ENCODE peak calls at places on chromosome 11, in four cellular contexts. J is IMR-90, O is neuronal stem cell, L is trophoblast cell. E is an unnamed sample.

GRCh38 chr11:68191661-68192579 is 21.2 kb downstream of the KMT5B start:
- DNase-seq in J (peak; percentile 31), O (no peak), L (no peak), E (no peak)

GRCh38 chr11:101661559-101661958 is 77.8 kb upstream of the TRPC6 start:
- DNase-seq in J (no peak), O (no peak), L (no peak), E (no peak)

GRCh38 chr11:43681543-43681942 is 1.0 kb downstream of the HSD17B12 start:
- DNase-seq in J (peak; percentile 30), O (no peak), L (no peak), E (peak; percentile 57)

GRCh38 chr11:19079643-19080440 is 19.3 kb upstream of the MRGPRX2 start:
- DNase-seq in J (peak; percentile 68), O (no peak), L (peak; percentile 33), E (peak; percentile 91)

GRCh38 chr11:119547511-119547910 is 124.5 kb upstream of the THY1 start:
- DNase-seq in J (no peak), O (no peak), L (no peak), E (no peak)

GRCh38 chr11:67316882-67317364 is 13.6 kb downstream of the SSH3 start:
- DNase-seq in J (peak; percentile 52), O (no peak), L (no peak), E (no peak)

GRCh38 chr11:26580929-26581328 is 8.9 kb upstream of the MUC15 start:
- DNase-seq in J (no peak), O (no peak), L (no peak), E (peak; percentile 20)

GRCh38 chr11:119478711-119479285 is 55.8 kb upstream of the THY1 start:
- DNase-seq in J (no peak), O (no peak), L (no peak), E (no peak)

GRCh38 chr11:36817336-36817965 is 219.4 kb upstream of the RAG2 start:
- DNase-seq in J (no peak), O (no peak), L (no peak), E (peak; percentile 50)

GRCh38 chr11:123474994-123475393 is 44.9 kb downstream of the GRAMD1B start:
- DNase-seq in J (peak; percentile 47), O (no peak), L (peak; percentile 95), E (no peak)

GRCh38 chr11:83941050-83941449 is 654.9 kb upstream of the CCDC90B start:
- DNase-seq in J (no peak), O (no peak), L (no peak), E (no peak)

GRCh38 chr11:14620027-14620511 is 23.5 kb upstream of the PDE3B start:
- DNase-seq in J (no peak), O (no peak), L (no peak), E (peak; percentile 64)

GRCh38 chr11:32137263-32137662 is 46.4 kb downstream of the RCN1 start:
- DNase-seq in J (peak; percentile 99), O (no peak), L (peak; percentile 50), E (peak; percentile 89)

GRCh38 chr11:119891392-119891791 is 162.4 kb upstream of the NECTIN1 start:
- DNase-seq in J (no peak), O (no peak), L (no peak), E (no peak)

GRCh38 chr11:76835928-76836612 is 24.6 kb upstream of the ACER3 start:
- DNase-seq in J (peak; percentile 68), O (no peak), L (no peak), E (peak; percentile 46)

GRCh38 chr11:118820412-118821357 is 29.7 kb upstream of the DDX6 start:
- DNase-seq in J (no peak), O (no peak), L (no peak), E (no peak)

GRCh38 chr11:47766363-47767227 is 546 bp downstream of the FNBP4 start:
- DNase-seq in J (peak; percentile 66), O (peak; percentile 30), L (peak; percentile 37), E (peak; percentile 83)

GRCh38 chr11:68855205-68855978 is 13.7 kb upstream of the CPT1A start:
- DNase-seq in J (peak; percentile 55), O (no peak), L (no peak), E (no peak)

GRCh38 chr11:68798221-68798813 is 43.4 kb downstream of the CPT1A start:
- DNase-seq in J (no peak), O (peak; percentile 62), L (no peak), E (peak; percentile 22)

GRCh38 chr11:83051760-83052671 is 19.7 kb downstream of the RAB30 start:
- DNase-seq in J (peak; percentile 98), O (no peak), L (peak; percentile 40), E (peak; percentile 94)

GRCh38 chr11:44426958-44427357 is 117.0 kb upstream of the ALX4 start:
- DNase-seq in J (no peak), O (no peak), L (no peak), E (no peak)

GRCh38 chr11:118533769-118534729 is 3.1 kb downstream of the TMEM25 start:
- DNase-seq in J (no peak), O (no peak), L (no peak), E (no peak)

GRCh38 chr11:105619556-105619955 is 9.7 kb downstream of the GRIA4 start:
- DNase-seq in J (no peak), O (no peak), L (no peak), E (no peak)

GRCh38 chr11:119990306-119991021 is 147.4 kb downstream of the TRIM29 start:
- DNase-seq in J (no peak), O (no peak), L (no peak), E (no peak)

GRCh38 chr11:121553806-121554205 is 101.0 kb upstream of the SORL1-AS1 start:
- DNase-seq in J (peak; percentile 44), O (no peak), L (peak; percentile 96), E (no peak)

GRCh38 chr11:8963569-8964323 is 496 bp downstream of the TMEM9B start:
- DNase-seq in J (no peak), O (no peak), L (peak; percentile 82), E (no peak)

GRCh38 chr11:128207861-128208321 is 379.5 kb downstream of the ETS1 start:
- DNase-seq in J (peak; percentile 91), O (no peak), L (peak; percentile 69), E (peak; percentile 80)

GRCh38 chr11:66327171-66328035 is 8.8 kb downstream of the RIN1 start:
- DNase-seq in J (peak; percentile 64), O (no peak), L (no peak), E (peak; percentile 84)

GRCh38 chr11:70717961-70718595 is 319.7 kb downstream of the CTTN start:
- DNase-seq in J (no peak), O (no peak), L (no peak), E (peak; percentile 41)

GRCh38 chr11:88301478-88302140 is 35.9 kb downstream of the CTSC start:
- DNase-seq in J (peak; percentile 39), O (no peak), L (no peak), E (peak; percentile 80)

GRCh38 chr11:57303990-57304579 is 20.7 kb downstream of the TNKS1BP1 start:
- DNase-seq in J (no peak), O (no peak), L (no peak), E (no peak)
- H3K9ac ChIP-seq in J (no peak overlapping the region), O (peak overlapping the region; percentile 50), L (no peak overlapping the region), E (peak overlapping the region; percentile 54)

GRCh38 chr11:129279326-129280026 is 87.4 kb upstream of the ARHGAP32 start:
- DNase-seq in J (peak; percentile 67), O (peak; percentile 79), L (peak; percentile 65), E (peak; percentile 76)
- H3K4ac ChIP-seq in J (peak overlapping the region; percentile 18), O (no peak overlapping the region), L (peak overlapping the region; percentile 44), E (peak overlapping the region; percentile 22)

GRCh38 chr11:7536102-7536501 is 22.3 kb downstream of the PPFIBP2 start:
- DNase-seq in J (no peak), O (no peak), L (no peak), E (no peak)

GRCh38 chr11:7537260-7537659 is 23.5 kb downstream of the PPFIBP2 start:
- DNase-seq in J (no peak), O (no peak), L (no peak), E (no peak)

GRCh38 chr11:7538023-7538422 is 24.2 kb downstream of the PPFIBP2 start:
- DNase-seq in J (no peak), O (no peak), L (no peak), E (no peak)

GRCh38 chr11:7540830-7541555 is 27.2 kb downstream of the PPFIBP2 start:
- DNase-seq in J (no peak), O (no peak), L (peak; percentile 84), E (no peak)

GRCh38 chr11:7538466-7539454 is 25.0 kb downstream of the PPFIBP2 start:
- DNase-seq in J (no peak), O (no peak), L (peak; percentile 84), E (no peak)
- H3K14ac ChIP-seq in J (no peak overlapping the region), O (no peak overlapping the region), L (no peak overlapping the region), E (no peak overlapping the region)

GRCh38 chr11:10303558-10304363 is 1.1 kb upstream of the ADM start:
- DNase-seq in J (peak; percentile 68), O (no peak), L (peak; percentile 94), E (peak; percentile 79)

GRCh38 chr11:10302294-10302743 is 2.6 kb upstream of the ADM start:
- DNase-seq in J (no peak), O (no peak), L (no peak), E (peak; percentile 69)

GRCh38 chr11:10302744-10303557 is 1.9 kb upstream of the ADM start:
- DNase-seq in J (peak; percentile 59), O (peak; percentile 46), L (peak; percentile 59), E (peak; percentile 85)

GRCh38 chr11:10304495-10305261 is at the start of gene ADM:
- DNase-seq in J (peak; percentile 93), O (peak; percentile 74), L (peak; percentile 90), E (peak; percentile 96)

GRCh38 chr11:10301656-10302293 is 3.1 kb upstream of the ADM start:
- DNase-seq in J (peak; percentile 94), O (no peak), L (no peak), E (peak; percentile 84)
- H3K9ac ChIP-seq in J (peak overlapping the region; percentile 99), O (no peak overlapping the region), L (no peak overlapping the region), E (peak overlapping the region; percentile 100)

DNA sequence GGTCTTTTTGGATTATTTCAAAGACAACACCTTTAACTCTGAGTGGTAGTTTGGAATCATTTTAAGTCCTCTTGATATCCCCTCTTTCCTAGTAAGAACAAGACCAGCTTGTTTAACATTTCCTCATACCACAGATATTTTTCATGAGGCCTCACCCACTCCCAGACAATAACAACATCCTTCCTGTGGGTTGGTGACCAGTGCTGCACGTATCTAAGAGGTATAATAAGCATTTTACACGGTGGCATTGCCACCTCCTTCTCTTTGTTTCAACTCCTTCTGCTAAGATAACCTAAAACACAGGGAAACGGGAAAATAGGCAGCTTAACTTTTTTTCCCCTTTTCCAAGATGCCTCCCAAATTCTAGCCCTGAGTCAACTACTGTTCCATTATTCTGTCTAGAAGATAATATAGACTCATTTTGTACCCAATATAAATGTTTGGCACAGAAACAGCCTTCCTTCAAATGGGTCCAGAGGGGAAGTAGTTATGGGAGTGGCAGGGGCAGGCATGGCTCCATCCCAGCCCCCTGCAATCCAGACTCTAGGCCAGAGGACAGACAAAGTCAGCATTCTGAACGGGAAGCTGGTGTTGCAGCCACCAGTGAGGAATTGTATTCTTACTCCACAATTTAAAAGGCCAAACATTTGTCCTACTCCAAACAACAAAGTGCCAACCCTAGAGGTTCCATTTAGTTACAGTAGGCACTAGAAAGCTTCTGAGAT is 28.5 kb downstream of the MAML2 start:
- DNase-seq in J (peak; percentile 72), O (no peak), L (no peak), E (peak; percentile 65)
- H3K4ac ChIP-seq in J (peak overlapping the region; percentile 97), O (no peak overlapping the region), L (peak overlapping the region; percentile 49), E (peak overlapping the region; percentile 69)

GRCh38 chr11:63010934-63011439 is 4.7 kb downstream of the SLC22A8 start:
- DNase-seq in J (no peak), O (no peak), L (no peak), E (no peak)
- H3K14ac ChIP-seq in J (no peak overlapping the region), O (no peak overlapping the region), L (no peak overlapping the region), E (no peak overlapping the region)